ENCODE peak calls at places on chromosomes 11 and 22, in five cellular contexts. B is nucleus accumbens, V is Ammon's horn, E is kidney tubule cell, G is T-helper 1 cell. A is an unnamed sample.

GRCh38 chr11:44574620-44575287 is 9.3 kb downstream of the CD82 start:
- DNase-seq in G (no peak), B (no peak), V (no peak), E (peak), A (no peak)

GRCh38 chr11:111456086-111456858 is 55.9 kb downstream of the BTG4 start:
- DNase-seq in B (no peak), V (no peak), E (no peak), G (no peak), A (no peak)

GRCh38 chr11:92894197-92894596 is 75.3 kb upstream of the MTNR1B start:
- DNase-seq in B (no peak), G (no peak), E (peak), V (no peak), A (no peak)

GRCh38 chr22:39577361-39577760 is 6.8 kb downstream of the CACNA1I start:
- DNase-seq in B (no peak), G (no peak), V (no peak), E (no peak), A (no peak)

GRCh38 chr11:36540998-36541397 is 26.8 kb upstream of the RAG1 start:
- DNase-seq in E (peak), V (peak), B (peak), G (no peak), A (peak)

GRCh38 chr22:44229331-44229730 is 48.6 kb downstream of the PARVG start:
- DNase-seq in B (no peak), E (no peak), V (no peak), G (no peak), A (no peak)

GRCh38 chr11:60887531-60887930 is 18.9 kb downstream of the PRPF19 start:
- DNase-seq in E (peak), V (peak), B (no peak), G (no peak), A (peak)

GRCh38 chr11:107898270-107898669 is 30.0 kb upstream of the RAB39A start:
- DNase-seq in B (no peak), V (peak), E (peak), G (no peak), A (no peak)

GRCh38 chr11:45354976-45355705 is 69.0 kb upstream of the SYT13 start:
- DNase-seq in E (peak), G (peak), V (peak), B (peak), A (peak)

GRCh38 chr11:104799251-104799650 is 99.0 kb downstream of the CASP12 start:
- DNase-seq in E (no peak), V (no peak), G (no peak), B (no peak), A (no peak)

GRCh38 chr11:2590951-2591754 is 108.6 kb downstream of the KCNQ1OT1 start:
- DNase-seq in E (no peak), G (no peak), V (peak), B (peak), A (peak)

GRCh38 chr11:90908074-90908473 is 685.2 kb upstream of the CHORDC1 start:
- DNase-seq in E (no peak), G (no peak), B (no peak), V (no peak), A (no peak)

GRCh38 chr22:49906799-49907290 is 11.4 kb downstream of the ALG12 start:
- DNase-seq in V (no peak), E (no peak), G (no peak), B (no peak), A (no peak)

GRCh38 chr11:33664166-33664565 is 36.5 kb downstream of the C11orf91 start:
- DNase-seq in E (no peak), B (no peak), V (no peak), G (no peak), A (no peak)

GRCh38 chr22:47130883-47131610 is 368.6 kb downstream of the TBC1D22A start:
- DNase-seq in G (no peak), B (no peak), V (no peak), E (no peak), A (no peak)

GRCh38 chr22:42358643-42359558 is 73.3 kb downstream of the NFAM1 start:
- DNase-seq in V (no peak), G (no peak), B (no peak), E (no peak), A (no peak)

GRCh38 chr11:115377882-115378296 is 126.3 kb downstream of the CADM1 start:
- DNase-seq in B (no peak), V (no peak), E (no peak), G (no peak), A (no peak)

GRCh38 chr11:2592559-2593392 is 107.0 kb downstream of the KCNQ1OT1 start:
- DNase-seq in V (peak), G (peak), B (no peak), E (no peak), A (no peak)

GRCh38 chr11:132627981-132628380 is 904.3 kb downstream of the OPCML start:
- DNase-seq in V (no peak), E (no peak), G (no peak), B (no peak), A (no peak)

GRCh38 chr22:46905415-46905814 is 143.0 kb downstream of the TBC1D22A start:
- DNase-seq in B (no peak), V (no peak), G (no peak), E (no peak), A (no peak)

GRCh38 chr22:39685336-39686177 is 115.0 kb downstream of the CACNA1I start:
- DNase-seq in G (no peak), E (no peak), B (no peak), V (no peak), A (no peak)

GRCh38 chr22:30288414-30289125 is 735 bp downstream of the CASTOR1 start:
- DNase-seq in G (no peak), E (no peak), V (no peak), B (no peak), A (no peak)

GRCh38 chr11:2400761-2401435 is 348 bp downstream of the TSSC4 start:
- DNase-seq in B (peak), E (no peak), G (no peak), V (no peak), A (no peak)

GRCh38 chr11:95494167-95494566 is 263.2 kb upstream of the SESN3 start:
- DNase-seq in V (no peak), E (no peak), B (no peak), G (no peak), A (no peak)

GRCh38 chr11:77269484-77270123 is 31.9 kb downstream of the GDPD4 start:
- DNase-seq in B (no peak), V (no peak), E (no peak), G (no peak), A (no peak)

GRCh38 chr11:73404048-73404447 is 27.8 kb downstream of the RELT start:
- DNase-seq in G (no peak), B (no peak), E (peak), V (peak), A (peak)

GRCh38 chr22:45318558-45319318 is 9.0 kb downstream of the FAM118A start:
- DNase-seq in G (peak), B (no peak), V (no peak), E (peak), A (no peak)

GRCh38 chr11:87358461-87358860 is 320.7 kb downstream of the TMEM135 start:
- DNase-seq in G (no peak), B (no peak), V (no peak), E (no peak), A (no peak)

GRCh38 chr11:124753207-124753606 is 1.2 kb upstream of the VSIG2 start:
- DNase-seq in E (no peak), G (no peak), V (no peak), B (no peak), A (no peak)

GRCh38 chr11:32472226-32472625 is 36.9 kb upstream of the WT1 start:
- DNase-seq in E (no peak), V (no peak), G (no peak), B (no peak), A (no peak)

GRCh38 chr11:66326261-66327111 is 9.6 kb upstream of the CD248 start:
- DNase-seq in V (no peak), B (no peak), E (peak), G (no peak), A (no peak)

GRCh38 chr22:33357894-33358440 is 299.8 kb upstream of the SYN3 start:
- DNase-seq in V (no peak), E (no peak), G (no peak), B (no peak), A (no peak)